ENCODE peak calls at places on chromosomes 12 and 14, in nine cellular contexts. V, U, E, O, Y, B, P, D and X are unnamed samples.

GRCh38 chr12:64205542-64205941 is 16.6 kb downstream of the KICS2 start:
- DNase-seq in V (no peak), U (no peak), E (no peak), O (no peak), Y (no peak), B (no peak), P (no peak), D (no peak), X (no peak)

GRCh38 chr14:75911883-75912282 is 69.9 kb downstream of the TGFB3 start:
- DNase-seq in V (no peak), U (no peak), E (no peak), O (no peak), Y (no peak), B (no peak), P (no peak), D (peak), X (peak)

GRCh38 chr14:102913341-102914211 is 8.9 kb upstream of the AMN start:
- DNase-seq in V (no peak), U (no peak), E (peak), O (no peak), Y (no peak), B (peak), P (no peak), D (no peak), X (no peak)

GRCh38 chr14:95562892-95563685 is 28.2 kb downstream of the GLRX5 start:
- DNase-seq in V (peak), U (no peak), E (peak), O (no peak), Y (no peak), B (no peak), P (no peak), D (no peak), X (no peak)

GRCh38 chr14:91113829-91114078 is at the start of gene DGLUCY:
- DNase-seq in V (no peak), U (no peak), E (peak), O (peak), Y (no peak), B (peak), P (no peak), D (no peak), X (no peak)

GRCh38 chr12:78194448-78194847 is 363.8 kb downstream of the NAV3 start:
- DNase-seq in V (no peak), U (peak), E (no peak), O (no peak), Y (no peak), B (no peak), P (no peak), D (peak), X (no peak)

GRCh38 chr12:48121522-48121921 is 2.4 kb downstream of the PFKM start:
- DNase-seq in V (peak), U (no peak), E (no peak), O (no peak), Y (no peak), B (no peak), P (no peak), D (no peak), X (no peak)

GRCh38 chr14:72522847-72523246 is 371.1 kb downstream of the DPF3 start:
- DNase-seq in V (no peak), U (no peak), E (no peak), O (no peak), Y (no peak), B (no peak), P (no peak), D (no peak), X (no peak)

GRCh38 chr12:32302218-32302826 is 97.0 kb upstream of the FGD4 start:
- DNase-seq in V (peak), U (no peak), E (no peak), O (no peak), Y (peak), B (peak), P (no peak), D (peak), X (no peak)

GRCh38 chr12:52060498-52061177 is 9.1 kb upstream of the ATG101 start:
- DNase-seq in V (no peak), U (no peak), E (no peak), O (no peak), Y (no peak), B (no peak), P (no peak), D (no peak), X (no peak)

GRCh38 chr14:22598896-22599244 is 770 bp downstream of the ABHD4 start:
- DNase-seq in V (peak), U (no peak), E (no peak), O (no peak), Y (peak), B (peak), P (no peak), D (peak), X (peak)

GRCh38 chr12:79143803-79144202 is 279.2 kb downstream of the SYT1 start:
- DNase-seq in V (peak), U (no peak), E (no peak), O (no peak), Y (no peak), B (no peak), P (no peak), D (no peak), X (no peak)

GRCh38 chr12:93699271-93700141 is 22.3 kb downstream of the CRADD start:
- DNase-seq in V (peak), U (no peak), E (no peak), O (no peak), Y (no peak), B (no peak), P (no peak), D (no peak), X (no peak)

GRCh38 chr12:53961025-53961761 is 6.5 kb downstream of the HOXC12 start:
- DNase-seq in V (no peak), U (no peak), E (no peak), O (no peak), Y (no peak), B (no peak), P (no peak), D (no peak), X (no peak)

GRCh38 chr12:132429932-132430643 is 59.9 kb upstream of the FBRSL1 start:
- DNase-seq in V (peak), U (no peak), E (peak), O (no peak), Y (peak), B (peak), P (no peak), D (no peak), X (no peak)

GRCh38 chr14:89351364-89351957 is 65.6 kb downstream of the FOXN3 start:
- DNase-seq in V (peak), U (no peak), E (peak), O (no peak), Y (peak), B (peak), P (no peak), D (peak), X (no peak)

GRCh38 chr12:25884920-25885234 is 73.6 kb upstream of the RASSF8 start:
- DNase-seq in V (no peak), U (no peak), E (no peak), O (no peak), Y (no peak), B (no peak), P (no peak), D (no peak), X (no peak)

GRCh38 chr12:93297032-93297431 is 80.7 kb upstream of the NUDT4 start:
- DNase-seq in V (no peak), U (no peak), E (no peak), O (no peak), Y (no peak), B (peak), P (no peak), D (no peak), X (no peak)

GRCh38 chr12:78863482-78864427 is 819 bp upstream of the SYT1 start:
- DNase-seq in V (peak), U (no peak), E (peak), O (peak), Y (no peak), B (peak), P (no peak), D (peak), X (peak)

GRCh38 chr12:133083345-133083744 is 2.6 kb downstream of the ZNF140 start:
- DNase-seq in V (no peak), U (no peak), E (no peak), O (no peak), Y (no peak), B (no peak), P (no peak), D (no peak), X (no peak)

GRCh38 chr12:119061208-119061796 is 80.0 kb downstream of the SRRM4 start:
- DNase-seq in V (no peak), U (no peak), E (peak), O (no peak), Y (peak), B (peak), P (no peak), D (peak), X (no peak)

GRCh38 chr12:57755454-57756372 is 810 bp downstream of the MARCHF9 start:
- DNase-seq in V (peak), U (no peak), E (peak), O (no peak), Y (peak), B (peak), P (no peak), D (no peak), X (no peak)

GRCh38 chr12:5665615-5666014 is 233.7 kb downstream of the NTF3 start:
- DNase-seq in V (no peak), U (peak), E (no peak), O (no peak), Y (no peak), B (no peak), P (no peak), D (no peak), X (no peak)

GRCh38 chr12:30531731-30532678 is 163.7 kb downstream of the IPO8 start:
- DNase-seq in V (no peak), U (no peak), E (no peak), O (no peak), Y (no peak), B (no peak), P (no peak), D (no peak), X (no peak)

GRCh38 chr12:68873316-68873715 is 59.7 kb downstream of the CPM start:
- DNase-seq in V (no peak), U (no peak), E (no peak), O (no peak), Y (no peak), B (no peak), P (no peak), D (no peak), X (no peak)

GRCh38 chr14:64800000-64800399 is 79.7 kb downstream of the SPTB start:
- DNase-seq in V (peak), U (no peak), E (peak), O (no peak), Y (peak), B (no peak), P (no peak), D (peak), X (no peak)

GRCh38 chr12:12872139-12872933 is 19.0 kb upstream of the GPRC5A start:
- DNase-seq in V (peak), U (peak), E (peak), O (no peak), Y (no peak), B (no peak), P (no peak), D (peak), X (no peak)

GRCh38 chr14:92943855-92944570 is 21.1 kb downstream of the CHGA start:
- DNase-seq in V (no peak), U (no peak), E (no peak), O (no peak), Y (no peak), B (no peak), P (no peak), D (no peak), X (no peak)

GRCh38 chr14:105913221-105913620 is 386.8 kb downstream of the TMEM121 start:
- DNase-seq in V (no peak), U (no peak), E (peak), O (no peak), Y (no peak), B (no peak), P (no peak), D (no peak), X (no peak)

GRCh38 chr14:92657457-92658142 is 90.8 kb downstream of the LGMN start:
- DNase-seq in V (no peak), U (no peak), E (peak), O (no peak), Y (no peak), B (no peak), P (no peak), D (no peak), X (peak)

GRCh38 chr12:66571361-66571760 is 107.5 kb downstream of the GRIP1 start:
- DNase-seq in V (no peak), U (no peak), E (no peak), O (no peak), Y (no peak), B (no peak), P (no peak), D (no peak), X (no peak)